ENCODE peak calls at places on chromosome 15, in four cellular contexts. One of them, this sample, is unnamed.

GRCh38 chr15:101641134-101641764 is 10.9 kb downstream of the TM2D3 start:
- DNase-seq in OCI-LY7: peak; percentile 63
- DNase-seq in IMR-90: peak; percentile 73
- DNase-seq in GM20000: peak; percentile 70
- DNase-seq in this sample: peak; percentile 74

GRCh38 chr15:70093481-70094309 is 4.0 kb downstream of the TLE3 start:
- DNase-seq in OCI-LY7: no peak
- DNase-seq in IMR-90: no peak
- DNase-seq in GM20000: peak; percentile 41
- DNase-seq in this sample: peak; percentile 75

GRCh38 chr15:72846027-72846426 is 62.5 kb upstream of the ADPGK start:
- DNase-seq in OCI-LY7: no peak
- DNase-seq in IMR-90: no peak
- DNase-seq in GM20000: no peak
- DNase-seq in this sample: no peak

GRCh38 chr15:34999906-35000305 is 11.8 kb upstream of the ZNF770 start:
- DNase-seq in OCI-LY7: no peak
- DNase-seq in IMR-90: no peak
- DNase-seq in GM20000: no peak
- DNase-seq in this sample: no peak

GRCh38 chr15:40937762-40938529 is 8.8 kb downstream of the DLL4 start:
- DNase-seq in OCI-LY7: no peak
- DNase-seq in IMR-90: no peak
- DNase-seq in GM20000: no peak
- DNase-seq in this sample: peak; percentile 60

GRCh38 chr15:101269479-101270223 is 7.6 kb downstream of the SELENOS start:
- DNase-seq in OCI-LY7: no peak
- DNase-seq in IMR-90: no peak
- DNase-seq in GM20000: no peak
- DNase-seq in this sample: peak; percentile 32

GRCh38 chr15:62464705-62465104 is 299.6 kb upstream of the C2CD4B start:
- DNase-seq in OCI-LY7: no peak
- DNase-seq in IMR-90: peak; percentile 67
- DNase-seq in GM20000: no peak
- DNase-seq in this sample: no peak

GRCh38 chr15:89912145-89912673 is 543 bp downstream of the ARPIN start:
- DNase-seq in OCI-LY7: no peak
- DNase-seq in IMR-90: no peak
- DNase-seq in GM20000: no peak
- DNase-seq in this sample: peak; percentile 51

GRCh38 chr15:69133862-69134519 is 26.4 kb upstream of the GLCE start:
- DNase-seq in OCI-LY7: no peak
- DNase-seq in IMR-90: no peak
- DNase-seq in GM20000: no peak
- DNase-seq in this sample: no peak

GRCh38 chr15:31607656-31608055 is 281.0 kb downstream of the KLF13 start:
- DNase-seq in OCI-LY7: no peak
- DNase-seq in IMR-90: peak; percentile 31
- DNase-seq in GM20000: no peak
- DNase-seq in this sample: no peak

GRCh38 chr15:43939070-43939469 is 112.3 kb downstream of the WDR76 start:
- DNase-seq in OCI-LY7: peak; percentile 13
- DNase-seq in IMR-90: peak; percentile 33
- DNase-seq in GM20000: peak; percentile 21
- DNase-seq in this sample: peak; percentile 56
- TF ChIP-seq CTCF in OCI-LY7: peak; percentile 68
- TF ChIP-seq CTCF in IMR-90: peak; percentile 61
- TF ChIP-seq CTCF in GM20000: peak; percentile 2
- TF ChIP-seq CTCF in this sample: no peak

GRCh38 chr15:57698243-57698642 is 8.3 kb upstream of the POLR2M start:
- DNase-seq in OCI-LY7: no peak
- DNase-seq in IMR-90: no peak
- DNase-seq in GM20000: no peak
- DNase-seq in this sample: no peak

GRCh38 chr15:57708047-57708446 is 1.5 kb downstream of the POLR2M start:
- DNase-seq in OCI-LY7: no peak
- DNase-seq in IMR-90: peak; percentile 64
- DNase-seq in GM20000: no peak
- DNase-seq in this sample: no peak

GRCh38 chr15:57705746-57706404 is 639 bp upstream of the POLR2M start:
- DNase-seq in OCI-LY7: peak; percentile 4
- DNase-seq in IMR-90: no peak
- DNase-seq in GM20000: no peak
- DNase-seq in this sample: no peak

GRCh38 chr15:57706405-57707209 is at the start of gene POLR2M:
- DNase-seq in OCI-LY7: peak; percentile 95
- DNase-seq in IMR-90: peak; percentile 100
- DNase-seq in GM20000: peak; percentile 87
- DNase-seq in this sample: peak; percentile 96

GRCh38 chr15:57703387-57703786 is 3.1 kb upstream of the POLR2M start:
- DNase-seq in OCI-LY7: no peak
- DNase-seq in IMR-90: no peak
- DNase-seq in GM20000: no peak
- DNase-seq in this sample: no peak
- TF ChIP-seq CTCF in OCI-LY7: no peak
- TF ChIP-seq CTCF in IMR-90: no peak
- TF ChIP-seq CTCF in GM20000: no peak
- TF ChIP-seq CTCF in this sample: no peak

GRCh38 chr15:66956672-66957540 is 108.5 kb upstream of the SMAD3 start:
- DNase-seq in OCI-LY7: peak; percentile 36
- DNase-seq in IMR-90: no peak
- DNase-seq in GM20000: no peak
- DNase-seq in this sample: no peak

GRCh38 chr15:66953523-66954229 is 111.7 kb upstream of the SMAD3 start:
- DNase-seq in OCI-LY7: no peak
- DNase-seq in IMR-90: no peak
- DNase-seq in GM20000: no peak
- DNase-seq in this sample: no peak

GRCh38 chr15:66955871-66956585 is 109.4 kb upstream of the SMAD3 start:
- DNase-seq in OCI-LY7: no peak
- DNase-seq in IMR-90: peak; percentile 80
- DNase-seq in GM20000: no peak
- DNase-seq in this sample: peak; percentile 64

GRCh38 chr15:66954601-66955000 is 110.8 kb upstream of the SMAD3 start:
- DNase-seq in OCI-LY7: no peak
- DNase-seq in IMR-90: no peak
- DNase-seq in GM20000: no peak
- DNase-seq in this sample: no peak

DNA sequence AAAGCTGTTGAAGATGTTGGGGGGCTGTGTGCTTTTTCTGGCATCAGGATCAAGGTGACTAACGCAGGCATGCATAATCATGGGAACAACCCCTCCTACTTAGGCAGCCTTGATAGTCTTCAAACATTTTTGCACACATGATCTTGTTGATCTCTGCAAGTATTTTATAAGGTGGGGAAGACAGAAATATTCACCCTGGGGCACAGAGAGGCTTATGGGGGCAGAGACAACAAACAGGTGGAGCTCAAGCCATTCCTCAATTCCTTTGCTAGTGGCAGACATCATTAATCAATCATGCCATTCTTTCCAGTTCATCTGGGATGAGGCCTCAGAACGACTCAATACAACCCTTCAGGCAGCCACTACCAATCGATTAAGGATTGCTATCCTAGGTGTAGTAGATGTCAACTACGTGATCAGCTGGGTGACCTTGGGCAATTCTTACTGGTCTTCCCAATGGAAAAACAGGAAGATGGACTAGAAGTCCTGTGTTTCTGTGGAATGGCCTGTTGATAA is 110.3 kb upstream of the SMAD3 start:
- DNase-seq in OCI-LY7: no peak
- DNase-seq in IMR-90: no peak
- DNase-seq in GM20000: no peak
- DNase-seq in this sample: no peak
- TF ChIP-seq CTCF in OCI-LY7: no peak
- TF ChIP-seq CTCF in IMR-90: no peak
- TF ChIP-seq CTCF in GM20000: no peak
- TF ChIP-seq CTCF in this sample: no peak

GRCh38 chr15:27714675-27715074 is 384.4 kb downstream of the OCA2 start:
- DNase-seq in OCI-LY7: no peak
- DNase-seq in IMR-90: no peak
- DNase-seq in GM20000: no peak
- DNase-seq in this sample: no peak
- TF ChIP-seq CTCF in OCI-LY7: no peak
- TF ChIP-seq CTCF in IMR-90: no peak
- TF ChIP-seq CTCF in GM20000: no peak
- TF ChIP-seq CTCF in this sample: no peak

GRCh38 chr15:51982770-51983103 is 11.2 kb upstream of the LEO1 start:
- DNase-seq in OCI-LY7: no peak
- DNase-seq in IMR-90: no peak
- DNase-seq in GM20000: no peak
- DNase-seq in this sample: no peak

DNA sequence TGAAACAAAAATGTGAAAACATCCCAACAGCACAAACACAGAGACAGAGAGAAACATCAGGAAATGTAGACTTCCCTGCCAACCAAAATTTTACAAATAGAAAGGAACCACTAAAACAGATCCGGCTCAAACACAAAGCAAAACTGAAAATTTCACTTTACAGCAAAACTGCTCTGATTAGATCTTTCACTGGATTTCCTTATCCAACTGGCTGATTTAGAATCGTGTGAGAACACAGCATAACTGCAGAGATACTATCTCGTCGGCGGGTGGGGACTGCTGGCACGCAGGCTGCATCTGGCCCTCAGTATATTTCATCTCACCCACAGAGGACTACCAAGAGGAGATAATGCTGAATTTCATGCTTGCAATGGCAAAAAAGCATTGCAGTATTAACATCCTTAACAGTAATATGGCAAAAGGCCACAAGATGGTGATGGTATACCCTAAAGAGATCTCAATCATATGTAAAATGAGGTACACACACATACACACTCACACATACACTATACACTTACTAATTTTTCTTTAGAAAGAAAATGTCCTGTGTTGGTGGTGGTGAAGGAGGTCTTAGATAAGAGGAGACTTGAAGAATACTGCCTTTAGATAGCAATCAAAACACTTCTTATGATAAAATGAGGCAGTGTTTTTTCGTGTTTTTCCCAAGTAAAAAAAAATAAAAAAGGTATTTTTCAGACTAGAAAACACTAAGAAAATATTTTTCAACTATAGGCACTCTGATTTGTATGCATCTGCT is 10.6 kb upstream of the LEO1 start:
- DNase-seq in OCI-LY7: peak; percentile 88
- DNase-seq in IMR-90: peak; percentile 82
- DNase-seq in GM20000: peak; percentile 68
- DNase-seq in this sample: peak; percentile 13
- TF ChIP-seq CTCF in OCI-LY7: peak; percentile 93
- TF ChIP-seq CTCF in IMR-90: peak; percentile 82
- TF ChIP-seq CTCF in GM20000: peak; percentile 47
- TF ChIP-seq CTCF in this sample: peak; percentile 48

GRCh38 chr15:71756574-71757352 is 53.6 kb upstream of the NR2E3 start:
- DNase-seq in OCI-LY7: no peak
- DNase-seq in IMR-90: no peak
- DNase-seq in GM20000: no peak
- DNase-seq in this sample: no peak
- TF ChIP-seq CTCF in OCI-LY7: no peak
- TF ChIP-seq CTCF in IMR-90: no peak
- TF ChIP-seq CTCF in GM20000: no peak
- TF ChIP-seq CTCF in this sample: no peak

GRCh38 chr15:84985158-84985557 is 3.5 kb downstream of the PDE8A start:
- DNase-seq in OCI-LY7: no peak
- DNase-seq in IMR-90: peak; percentile 18
- DNase-seq in GM20000: no peak
- DNase-seq in this sample: no peak
- TF ChIP-seq CTCF in OCI-LY7: no peak
- TF ChIP-seq CTCF in IMR-90: no peak
- TF ChIP-seq CTCF in GM20000: no peak
- TF ChIP-seq CTCF in this sample: no peak

DNA sequence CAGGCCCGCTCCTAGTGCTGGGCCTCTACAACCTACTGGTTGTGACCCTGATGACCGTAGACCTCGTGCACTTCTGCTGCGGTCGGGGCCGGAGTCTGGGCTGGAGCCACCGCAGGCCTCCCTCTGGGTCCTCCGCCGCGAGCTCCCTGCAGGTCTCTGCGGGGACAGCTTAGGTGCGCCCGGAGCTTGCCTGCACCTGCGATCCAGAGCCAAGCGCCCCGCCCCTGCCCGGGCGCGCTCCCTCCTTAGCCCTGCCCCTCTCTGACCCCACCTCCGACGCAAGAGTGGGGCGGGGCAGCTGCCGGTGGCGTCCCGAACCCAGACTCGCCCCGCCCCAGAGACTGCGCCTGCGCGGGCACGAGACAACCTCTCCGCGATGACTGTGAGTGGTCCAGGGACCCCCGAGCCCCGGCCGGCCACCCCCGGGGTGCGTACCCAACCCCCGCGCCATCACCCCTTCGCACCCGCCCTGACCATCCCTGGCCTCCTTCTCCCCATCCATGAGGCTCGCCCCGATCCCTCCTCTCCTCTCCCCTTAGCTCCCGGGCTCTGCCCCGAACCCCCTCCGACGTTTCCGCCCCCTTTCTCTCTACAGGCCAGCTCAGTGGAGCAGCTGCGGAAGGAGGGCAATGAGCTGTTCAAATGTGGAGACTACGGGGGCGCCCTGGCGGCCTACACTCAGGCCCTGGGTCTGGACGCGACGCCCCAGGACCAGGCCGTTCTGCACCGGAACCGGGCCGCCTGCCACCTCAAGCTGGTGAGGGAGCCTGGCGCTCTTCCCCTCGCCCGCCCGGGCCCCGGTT is at the start of gene UNC45A:
- DNase-seq in OCI-LY7: peak; percentile 95
- DNase-seq in IMR-90: peak; percentile 77
- DNase-seq in GM20000: peak; percentile 98
- DNase-seq in this sample: peak; percentile 99
- TF ChIP-seq CTCF in OCI-LY7: peak; percentile 35
- TF ChIP-seq CTCF in IMR-90: no peak
- TF ChIP-seq CTCF in GM20000: no peak
- TF ChIP-seq CTCF in this sample: no peak

DNA sequence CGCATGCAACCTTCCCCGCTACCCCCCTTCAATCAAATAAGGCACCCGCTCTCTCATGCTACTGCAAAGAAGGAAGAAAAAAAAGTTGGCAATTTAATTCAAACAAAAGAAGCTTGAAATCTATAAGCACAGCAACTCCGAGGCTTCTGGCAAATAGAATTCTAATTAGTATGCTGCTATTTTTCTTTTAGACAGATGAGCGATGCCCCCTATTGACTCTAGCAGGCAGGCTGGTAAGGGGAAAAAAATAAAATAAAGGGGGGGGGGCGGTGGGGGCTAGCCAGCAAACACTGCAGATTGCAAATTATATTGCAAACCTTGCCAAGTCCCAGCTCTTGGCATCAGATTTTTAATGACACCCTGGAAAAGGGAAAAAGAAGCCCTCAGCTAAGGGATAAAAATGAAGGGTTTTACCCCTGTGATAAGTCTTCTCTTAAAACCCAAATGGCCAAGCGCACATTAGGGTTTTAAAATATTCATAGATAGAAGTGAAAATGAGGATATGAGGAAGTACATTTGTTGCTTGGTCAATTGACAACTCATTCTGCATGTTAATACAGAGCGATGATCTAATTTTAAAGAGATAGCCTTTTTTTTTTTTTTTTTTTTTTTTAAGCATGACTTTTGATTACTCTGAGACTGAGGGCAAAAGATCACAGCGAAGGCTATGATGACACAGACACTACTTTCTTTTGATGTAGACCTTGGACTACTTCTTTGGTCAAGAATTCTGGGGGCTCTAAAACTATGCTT is 255.3 kb downstream of the NR2F2 start:
- DNase-seq in OCI-LY7: no peak
- DNase-seq in IMR-90: peak; percentile 6
- DNase-seq in GM20000: no peak
- DNase-seq in this sample: no peak
- TF ChIP-seq CTCF in OCI-LY7: no peak
- TF ChIP-seq CTCF in IMR-90: peak; percentile 46
- TF ChIP-seq CTCF in GM20000: no peak
- TF ChIP-seq CTCF in this sample: peak; percentile 44

This sample was measured in Calu3.